ENCODE peak calls at places on chromosomes 13 and 19, in eight cellular contexts. N is hepatocyte, B is GM23248, I is K562, R is fibroblast of lung, E is PC-3, V is neural progenitor cell, G is GM23338. Q is an unnamed sample. For H3K36me3, the result is how much of the 10 kb centered on the place peaks cover.

GRCh38 chr19:55552206-55552605 is 6.9 kb upstream of the SBK3 start:
- DNase-seq in N (no peak), B (no peak), I (no peak), R (no peak), E (no peak), V (no peak), G (no peak), Q (no peak)

GRCh38 chr13:70170689-70171088 is 62.4 kb upstream of the KLHL1 start:
- DNase-seq in N (no peak), B (no peak), I (no peak), R (no peak), E (peak), V (no peak), G (no peak), Q (no peak)

GRCh38 chr13:68078874-68079273 is 848.7 kb upstream of the PCDH9 start:
- DNase-seq in N (no peak), B (no peak), I (no peak), R (no peak), E (peak), V (no peak), G (no peak), Q (no peak)

GRCh38 chr19:8304841-8305621 is 3.1 kb downstream of the CD320 start:
- DNase-seq in N (peak), B (no peak), I (peak), R (no peak), E (no peak), V (peak), G (peak), Q (peak)

GRCh38 chr19:56866563-56866962 is 26.0 kb upstream of the PEG3 start:
- DNase-seq in N (no peak), B (no peak), I (no peak), R (no peak), E (no peak), V (no peak), G (no peak), Q (no peak)

GRCh38 chr19:34131100-34131499 is 41.2 kb upstream of the LSM14A start:
- DNase-seq in N (no peak), B (peak), I (no peak), R (no peak), E (no peak), V (no peak), G (no peak), Q (no peak)

GRCh38 chr19:16588089-16588823 is 16.0 kb upstream of the SLC35E1 start:
- DNase-seq in N (no peak), B (no peak), I (peak), R (peak), E (no peak), V (no peak), G (peak), Q (peak)

GRCh38 chr13:113406321-113407102 is 42.6 kb upstream of the GRTP1 start:
- DNase-seq in N (no peak), B (no peak), I (no peak), R (no peak), E (no peak), V (no peak), G (no peak), Q (no peak)

GRCh38 chr13:31987535-31988170 is 43.9 kb upstream of the FRY start:
- DNase-seq in N (no peak), B (no peak), I (no peak), R (no peak), E (no peak), V (no peak), G (no peak), Q (no peak)

GRCh38 chr13:28324181-28324789 is 170.6 kb downstream of the FLT1 start:
- DNase-seq in N (peak), B (peak), I (peak), R (peak), E (peak), V (peak), G (peak), Q (peak)

GRCh38 chr13:104382941-104383340 is 1316.7 kb upstream of the SLC10A2 start:
- DNase-seq in N (no peak), B (no peak), I (no peak), R (peak), E (no peak), V (no peak), G (no peak), Q (no peak)

GRCh38 chr13:30916991-30917390 is 10.9 kb downstream of the MEDAG start:
- DNase-seq in N (no peak), B (no peak), I (no peak), R (no peak), E (no peak), V (no peak), G (no peak), Q (no peak)

GRCh38 chr19:13633109-13633508 is 126.8 kb upstream of the CACNA1A start:
- DNase-seq in N (peak), B (peak), I (no peak), R (peak), E (peak), V (peak), G (peak), Q (no peak)

GRCh38 chr19:12649941-12650340 is 16.6 kb downstream of the MAN2B1 start:
- DNase-seq in N (no peak), B (no peak), I (no peak), R (no peak), E (no peak), V (no peak), G (no peak), Q (no peak)

DNA sequence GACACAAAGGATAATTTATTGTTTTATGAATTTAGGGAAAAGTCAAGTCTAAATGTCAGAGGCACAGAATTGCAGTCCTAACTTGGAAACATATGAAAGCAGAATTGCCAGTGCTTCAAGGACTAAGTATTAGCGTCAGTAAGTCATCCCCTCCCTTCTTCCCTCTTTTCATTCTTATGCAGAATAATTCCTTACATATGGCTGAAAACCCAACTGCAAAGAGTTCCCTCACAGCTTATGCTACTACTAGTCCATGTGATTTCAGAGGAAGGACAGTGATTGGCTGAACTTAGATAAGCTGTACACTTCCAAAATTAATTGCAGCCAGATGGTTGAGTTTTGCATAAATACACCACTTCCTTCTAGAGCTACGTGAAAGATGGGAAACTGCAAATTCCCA is 730.3 kb downstream of the OLFM4 start:
- DNase-seq in N (no peak), B (no peak), I (no peak), R (no peak), E (no peak), V (no peak), G (peak), Q (no peak)
- H3K36me3 ChIP-seq in N (under half), B (under half), I (under half), R (under half), E (under half), V (under half), G (under half), Q (under half)

GRCh38 chr13:110923086-110923485 is 8.2 kb upstream of the ANKRD10 start:
- DNase-seq in N (no peak), B (no peak), I (no peak), R (no peak), E (no peak), V (no peak), G (no peak), Q (no peak)

GRCh38 chr13:110921209-110921608 is 6.3 kb upstream of the ANKRD10 start:
- DNase-seq in N (no peak), B (no peak), I (no peak), R (no peak), E (no peak), V (no peak), G (no peak), Q (no peak)

GRCh38 chr13:110921695-110922094 is 6.8 kb upstream of the ANKRD10 start:
- DNase-seq in N (no peak), B (no peak), I (no peak), R (no peak), E (no peak), V (peak), G (no peak), Q (no peak)

GRCh38 chr13:110923777-110924638 is 9.1 kb upstream of the ANKRD10 start:
- DNase-seq in N (no peak), B (no peak), I (no peak), R (no peak), E (no peak), V (no peak), G (no peak), Q (no peak)

DNA sequence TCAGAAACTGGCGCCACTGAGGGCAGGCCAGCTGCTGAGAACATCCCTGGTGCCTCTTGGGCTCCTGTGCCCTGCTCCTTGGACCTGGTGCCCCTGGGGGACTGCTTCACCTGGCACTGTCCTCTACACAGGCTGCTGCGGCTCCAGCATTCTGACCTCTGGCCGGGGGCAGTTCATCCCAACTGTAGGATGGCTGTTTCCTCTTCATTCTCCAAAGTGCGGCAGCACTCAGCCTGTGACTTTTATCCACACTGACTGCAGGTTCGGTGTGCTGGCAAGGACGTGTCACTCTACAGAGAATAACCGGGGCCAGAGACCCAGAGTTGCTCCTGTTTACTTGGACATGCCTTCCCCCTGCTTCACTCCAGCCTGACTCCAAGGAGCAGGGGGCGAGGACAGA is 7.6 kb upstream of the ANKRD10 start:
- DNase-seq in N (no peak), B (no peak), I (no peak), R (no peak), E (no peak), V (no peak), G (no peak), Q (no peak)
- TF ChIP-seq EZH2 in N (no peak), B (no peak), I (no peak), R (peak), E (no peak), V (no peak), G (no peak), Q (no peak)

DNA sequence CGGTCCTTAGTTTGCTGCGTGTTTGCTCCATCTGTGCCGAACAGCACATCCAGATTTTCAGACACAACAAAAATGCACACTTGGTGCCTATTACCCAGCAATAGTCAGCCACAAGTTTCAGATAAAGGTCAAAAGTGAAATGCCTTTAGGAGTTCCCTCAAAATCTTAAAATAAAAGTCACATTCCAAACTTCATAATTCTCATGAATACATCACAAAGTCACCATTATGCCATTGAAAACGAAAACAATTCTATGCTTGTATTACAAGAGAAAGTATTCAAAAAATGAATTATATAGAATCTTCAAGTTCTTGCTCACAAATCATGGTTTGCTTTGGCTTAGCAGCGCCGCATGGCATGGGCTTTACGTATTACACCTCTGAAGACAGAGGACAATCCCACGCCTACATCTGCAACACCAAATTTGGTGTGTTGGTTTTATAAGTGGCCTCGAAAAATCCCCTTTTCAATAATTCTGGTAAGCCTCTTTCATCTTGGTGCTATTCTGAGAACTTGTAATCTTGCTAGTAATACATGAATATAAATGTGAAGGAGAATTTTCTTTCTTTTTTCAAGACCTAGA is 26.6 kb downstream of the COL4A1 start:
- DNase-seq in N (no peak), B (no peak), I (no peak), R (no peak), E (no peak), V (no peak), G (no peak), Q (no peak)
- H3K36me3 ChIP-seq in N (under half), B (under half), I (under half), R (under half), E (under half), V (under half), G (under half), Q (under half)

GRCh38 chr13:49217962-49218492 is 2.1 kb upstream of the MLNR start:
- DNase-seq in N (no peak), B (no peak), I (no peak), R (no peak), E (no peak), V (no peak), G (peak), Q (no peak)

GRCh38 chr13:49219647-49220034 is 497 bp upstream of the MLNR start:
- DNase-seq in N (no peak), B (no peak), I (no peak), R (no peak), E (no peak), V (no peak), G (no peak), Q (no peak)

GRCh38 chr13:49220035-49220855 is at the start of gene MLNR:
- DNase-seq in N (peak), B (peak), I (peak), R (peak), E (no peak), V (peak), G (peak), Q (no peak)

GRCh38 chr13:49218493-49219051 is 1.6 kb upstream of the MLNR start:
- DNase-seq in N (no peak), B (peak), I (no peak), R (peak), E (no peak), V (peak), G (peak), Q (no peak)

GRCh38 chr13:49220856-49221614 is 897 bp downstream of the MLNR start:
- DNase-seq in N (no peak), B (peak), I (no peak), R (no peak), E (no peak), V (peak), G (peak), Q (no peak)
- TF ChIP-seq EZH2 in N (peak), B (peak), I (no peak), R (peak), E (no peak), V (peak), G (peak), Q (no peak)

GRCh38 chr13:111402441-111402840 is 82.0 kb downstream of the TEX29 start:
- DNase-seq in N (no peak), B (no peak), I (no peak), R (no peak), E (no peak), V (no peak), G (no peak), Q (no peak)
- H3K36me3 ChIP-seq in N (under half), B (under half), I (under half), R (under half), E (under half), V (under half), G (under half), Q (under half)

GRCh38 chr13:112071011-112071901 is 4.3 kb downstream of the SOX1 start:
- DNase-seq in N (no peak), B (no peak), I (no peak), R (no peak), E (no peak), V (peak), G (no peak), Q (no peak)
- TF ChIP-seq EZH2 in N (peak), B (no peak), I (no peak), R (no peak), E (no peak), V (peak), G (peak), Q (no peak)

DNA sequence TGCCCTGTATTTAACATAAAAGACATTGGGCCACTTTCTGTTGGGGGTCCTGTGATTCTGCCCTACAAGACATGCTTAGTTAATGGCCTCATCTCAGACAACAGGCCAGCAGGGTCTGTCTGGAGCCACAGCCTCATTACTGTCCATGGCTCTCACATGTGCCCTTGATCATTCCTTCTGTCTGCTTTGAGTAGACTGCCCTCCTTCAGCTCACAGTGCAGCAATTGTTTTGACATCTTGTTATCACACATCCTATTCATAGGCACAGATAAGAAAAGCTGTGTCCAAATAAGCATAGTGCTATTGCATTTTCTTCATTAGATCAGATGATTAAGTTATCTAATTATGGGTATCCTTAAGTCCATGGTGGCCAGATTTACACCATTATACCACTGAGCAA is 127.9 kb downstream of the KCTD12 start:
- DNase-seq in N (no peak), B (no peak), I (no peak), R (peak), E (no peak), V (no peak), G (no peak), Q (no peak)
- H3K36me3 ChIP-seq in N (under half), B (under half), I (under half), R (under half), E (under half), V (under half), G (under half), Q (under half)

GRCh38 chr19:49422407-49423277 is 599 bp downstream of the PTH2 start:
- DNase-seq in N (peak), B (peak), I (peak), R (peak), E (no peak), V (peak), G (peak), Q (no peak)

GRCh38 chr19:49421878-49422202 is 1.4 kb downstream of the PTH2 start:
- DNase-seq in N (no peak), B (no peak), I (no peak), R (no peak), E (no peak), V (no peak), G (no peak), Q (no peak)

GRCh38 chr19:49423985-49424303 is 703 bp upstream of the PTH2 start:
- DNase-seq in N (no peak), B (no peak), I (no peak), R (no peak), E (no peak), V (no peak), G (no peak), Q (peak)

GRCh38 chr19:49425178-49425577 is at the start of gene GFY:
- DNase-seq in N (no peak), B (no peak), I (no peak), R (no peak), E (no peak), V (no peak), G (no peak), Q (no peak)

DNA sequence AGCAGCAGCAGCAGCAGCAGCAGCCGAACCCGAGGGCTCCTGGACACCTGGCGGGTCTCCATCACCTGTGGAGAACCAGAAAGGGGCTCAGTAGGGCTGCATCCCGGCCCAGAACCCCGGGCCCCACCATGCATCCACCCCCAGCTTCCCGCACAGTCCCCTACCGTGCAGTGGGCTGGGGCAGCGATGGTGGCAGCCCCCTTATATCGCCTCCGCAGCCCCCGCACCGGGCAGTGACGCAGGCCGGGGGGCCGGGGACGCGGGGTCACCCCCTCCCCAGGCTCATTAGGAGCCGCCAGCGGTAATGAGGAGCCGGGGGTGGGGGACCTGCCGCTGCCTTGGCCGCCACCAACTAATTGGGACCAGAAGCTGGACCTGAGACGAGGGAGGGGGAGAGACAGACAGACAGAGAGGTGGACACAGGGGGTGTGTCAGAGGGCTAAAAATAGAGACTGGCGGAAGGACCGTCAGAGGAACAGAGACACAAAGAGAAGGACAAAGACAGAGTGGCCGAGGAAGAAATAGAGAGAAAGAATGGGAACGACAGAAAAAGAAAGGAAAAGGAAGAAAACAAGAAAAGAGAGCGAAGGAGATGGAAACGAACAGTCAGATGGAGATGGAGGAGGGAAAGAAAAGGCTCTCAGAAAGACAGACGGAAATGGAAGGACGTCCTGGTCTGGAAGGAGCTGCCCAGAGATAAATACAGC is at the start of gene PTH2:
- DNase-seq in N (no peak), B (no peak), I (no peak), R (no peak), E (no peak), V (no peak), G (no peak), Q (no peak)
- TF ChIP-seq EZH2 in N (no peak), B (no peak), I (no peak), R (no peak), E (peak), V (peak), G (no peak), Q (no peak)

Q was measured in DND-41.